ENCODE peak calls at places on chromosome 11, in seven cellular contexts. G is lung, A is choroid plexus epithelial cell, L is NB4, I is cardiac fibroblast, J is SK-N-SH, Z is GM23338. Q is an unnamed sample.

GRCh38 chr11:9853929-9854557 is 190.2 kb downstream of the SWAP70 start:
- DNase-seq in L (no peak), Z (no peak), A (no peak), I (no peak), J (no peak), G (no peak), Q (no peak)

GRCh38 chr11:96109265-96110030 is 185.5 kb upstream of the MTMR2 start:
- DNase-seq in G (no peak), I (no peak), L (no peak), Z (no peak), A (no peak), J (no peak), Q (no peak)

GRCh38 chr11:64935634-64936081 is at the start of gene GPHA2:
- DNase-seq in G (no peak), I (no peak), L (no peak), A (peak; percentile 53), Z (peak; percentile 90), J (no peak), Q (peak; percentile 11)

GRCh38 chr11:68043029-68043348 is 4.2 kb downstream of the TCIRG1 start:
- DNase-seq in G (no peak), J (peak; percentile 43), I (no peak), A (no peak), L (no peak), Z (no peak), Q (no peak)

GRCh38 chr11:121563003-121563402 is 110.2 kb upstream of the SORL1-AS1 start:
- DNase-seq in I (no peak), Z (no peak), G (no peak), J (no peak), L (no peak), A (no peak), Q (no peak)

GRCh38 chr11:1875093-1875785 is 16.5 kb downstream of the PRR33 start:
- DNase-seq in J (peak; percentile 30), G (no peak), A (no peak), I (no peak), L (no peak), Z (no peak), Q (peak; percentile 35)

GRCh38 chr11:126547161-126547560 is 191.7 kb downstream of the ST3GAL4 start:
- DNase-seq in G (no peak), I (peak; percentile 33), J (no peak), Z (no peak), A (peak; percentile 29), L (no peak), Q (peak; percentile 79)

GRCh38 chr11:132234878-132235277 is 864.5 kb downstream of the NTM start:
- DNase-seq in L (no peak), J (no peak), Z (no peak), I (peak; percentile 55), G (no peak), A (peak; percentile 77), Q (peak; percentile 44)

GRCh38 chr11:100682247-100682969 is 4.7 kb upstream of the ARHGAP42 start:
- DNase-seq in A (peak; percentile 67), J (no peak), L (peak; percentile 5), G (no peak), Z (peak; percentile 56), I (peak; percentile 70), Q (peak; percentile 52)

GRCh38 chr11:87422566-87422965 is 384.8 kb downstream of the TMEM135 start:
- DNase-seq in J (no peak), G (no peak), L (no peak), Z (no peak), A (no peak), I (no peak), Q (no peak)

GRCh38 chr11:105108247-105108646 is 31.3 kb downstream of the CARD18 start:
- DNase-seq in J (no peak), A (no peak), G (peak; percentile 64), Z (no peak), I (no peak), L (no peak), Q (no peak)

GRCh38 chr11:112024178-112024777 is 930 bp upstream of the DLAT start:
- DNase-seq in A (peak; percentile 31), L (peak; percentile 87), Z (peak; percentile 52), G (no peak), J (no peak), I (no peak), Q (peak; percentile 7)

GRCh38 chr11:48063424-48063978 is 83.1 kb downstream of the PTPRJ start:
- DNase-seq in G (no peak), L (no peak), J (no peak), I (peak; percentile 96), A (peak; percentile 98), Z (no peak), Q (peak; percentile 95)

GRCh38 chr11:67290801-67291200 is 1.7 kb downstream of the ANKRD13D start:
- DNase-seq in A (no peak), G (no peak), Z (no peak), L (no peak), I (peak; percentile 47), J (no peak), Q (peak; percentile 89)

GRCh38 chr11:32479291-32479690 is 44.0 kb upstream of the WT1 start:
- DNase-seq in J (no peak), G (no peak), Z (no peak), I (no peak), L (no peak), A (no peak), Q (no peak)

GRCh38 chr11:65644837-65645236 is 6.9 kb downstream of the SIPA1 start:
- DNase-seq in Z (no peak), A (no peak), I (no peak), J (no peak), G (no peak), L (no peak), Q (no peak)

DNA sequence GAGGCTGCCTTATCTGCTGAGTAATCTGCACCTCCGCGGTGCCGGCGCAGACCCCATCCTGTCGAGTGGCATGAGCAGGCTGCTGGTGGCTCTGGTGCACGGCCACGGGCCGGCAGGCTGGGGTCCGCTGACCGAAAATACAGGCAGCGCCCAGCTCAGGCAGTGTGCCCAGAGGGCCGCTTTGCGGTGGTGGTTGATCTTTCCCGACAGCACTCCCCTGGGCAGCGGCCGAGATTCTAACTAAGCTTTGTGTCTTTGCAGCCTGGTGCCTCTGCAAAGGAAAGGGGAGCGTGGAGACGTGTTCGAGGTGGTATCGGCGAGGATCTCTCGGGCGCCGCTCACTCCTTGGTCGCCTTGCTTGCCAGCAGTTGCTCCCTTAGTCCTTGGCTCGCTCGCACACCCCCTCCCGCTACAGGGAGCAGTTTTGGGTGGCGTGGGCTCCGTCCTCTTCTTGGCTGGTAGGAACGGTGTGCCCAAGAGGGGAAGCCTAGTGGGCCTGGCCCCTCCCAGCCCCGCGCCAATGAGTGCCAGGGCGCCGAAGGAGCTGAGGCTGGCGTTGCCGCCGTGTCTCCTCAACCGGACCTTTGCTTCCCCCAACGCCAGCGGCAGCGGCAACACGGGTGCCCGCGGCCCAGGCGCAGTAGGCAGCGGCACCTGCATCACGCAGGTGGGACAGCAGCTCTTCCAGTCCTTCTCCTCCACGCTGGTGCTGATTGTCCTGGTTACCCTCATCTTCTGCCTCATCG is 1.3 kb downstream of the C11orf87 start:
- DNase-seq in Z (peak; percentile 52), G (no peak), J (peak; percentile 70), I (peak; percentile 21), L (peak; percentile 67), A (peak; percentile 19), Q (no peak)
- H3K4me3 ChIP-seq in Z (peak overlapping the region; percentile 68), G (no peak overlapping the region), J (peak overlapping the region; percentile 68), I (peak overlapping the region; percentile 40), L (no peak overlapping the region), A (peak overlapping the region; percentile 44), Q (peak overlapping the region; percentile 24)

DNA sequence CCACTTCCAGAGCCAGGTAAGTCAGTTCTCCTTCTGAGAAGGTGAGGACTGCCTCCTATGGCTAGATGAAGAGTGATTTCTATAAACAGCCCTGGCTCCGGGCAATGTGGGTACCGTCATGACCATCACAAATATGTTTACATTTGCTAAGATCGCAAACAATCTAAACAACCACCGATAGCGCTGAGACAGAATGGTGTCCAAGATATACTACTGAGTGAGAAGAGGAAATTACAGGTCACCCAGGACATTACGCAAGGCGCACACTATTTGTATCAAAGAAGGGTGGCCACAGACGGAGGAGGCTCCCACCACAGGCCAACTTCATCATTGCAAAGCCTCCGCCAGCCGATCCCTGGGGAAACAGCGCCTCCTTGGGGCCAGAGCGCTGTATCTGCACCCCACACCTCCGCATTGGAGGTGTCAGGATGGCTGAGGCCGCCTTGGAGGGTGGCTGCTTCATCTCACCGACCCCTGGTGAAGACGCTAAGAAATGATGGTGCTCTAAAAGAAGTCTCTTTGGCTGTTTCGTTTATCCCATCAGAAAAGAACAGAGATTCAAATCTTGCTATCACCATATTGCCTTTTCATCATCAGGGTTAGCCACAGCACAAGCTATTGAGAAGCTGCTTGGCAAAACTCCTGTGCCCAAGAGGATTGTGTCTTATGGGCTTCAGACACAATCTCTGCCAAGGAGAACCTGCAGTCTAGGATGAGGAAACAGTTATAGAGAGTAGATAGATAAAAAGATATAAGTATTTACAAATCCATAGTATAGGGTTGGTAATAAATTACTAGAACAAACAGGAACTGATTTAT is 12.3 kb upstream of the ASRGL1 start:
- DNase-seq in Z (peak; percentile 85), L (peak; percentile 96), A (peak; percentile 64), J (peak; percentile 76), I (peak; percentile 76), G (peak; percentile 44), Q (peak; percentile 54)
- TF ChIP-seq CTCF in Z (peak; percentile 93), L (peak; percentile 97), A (peak; percentile 83), J (peak; percentile 69), I (peak; percentile 96), G (peak; percentile 65), Q (peak; percentile 72)

DNA sequence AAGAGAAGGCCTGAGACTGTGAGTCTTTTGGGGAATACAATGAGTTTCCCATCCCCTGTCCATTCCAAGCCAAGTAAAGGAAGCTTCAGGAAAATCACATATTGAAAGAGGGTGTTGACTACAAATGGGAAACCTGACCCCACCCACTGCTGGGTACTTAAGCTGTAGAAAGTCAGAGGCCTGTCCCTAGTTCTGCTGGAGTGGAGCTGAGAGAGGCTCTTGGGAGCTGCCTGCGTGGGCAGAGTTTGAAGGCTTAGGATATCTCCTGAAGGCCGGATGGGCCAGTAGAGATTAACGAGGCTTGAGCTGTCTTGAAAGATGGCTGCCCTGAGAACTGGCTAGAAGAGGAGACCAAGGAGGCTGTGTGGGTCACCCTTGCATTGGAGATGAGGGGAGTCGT is 176.2 kb upstream of the NECTIN1 start:
- DNase-seq in L (no peak), A (no peak), I (no peak), Z (no peak), G (no peak), J (no peak), Q (no peak)
- H3K4me3 ChIP-seq in L (no peak overlapping the region), A (no peak overlapping the region), I (no peak overlapping the region), Z (no peak overlapping the region), G (no peak overlapping the region), J (no peak overlapping the region), Q (no peak overlapping the region)

GRCh38 chr11:70128435-70128906 is 50.4 kb downstream of the ANO1 start:
- DNase-seq in G (no peak), Z (peak; percentile 49), L (no peak), I (peak; percentile 21), J (no peak), A (peak; percentile 72), Q (no peak)
- TF ChIP-seq CTCF in G (no peak), Z (no peak), L (no peak), I (no peak), J (no peak), A (peak; percentile 19), Q (no peak)

Q was measured in fibroblast of mammary gland.